ENCODE peak calls at places on chromosomes 13 and 19, in five cellular contexts. R, U, F, Q and B are unnamed samples.
A peak's percentile ranks its signal among the peaks of the same experiment; 100 is the strongest.

GRCh38 chr19:51161266-51161665 is 19.2 kb downstream of the SIGLEC7 start:
- DNase-seq in U (no peak), R (no peak), Q (no peak), F (no peak), B (no peak)

GRCh38 chr19:46610413-46610775 is 9.3 kb downstream of the CALM3 start:
- DNase-seq in U (no peak), Q (peak; percentile 10), F (no peak), R (no peak), B (no peak)

GRCh38 chr19:18310118-18310909 is 12.6 kb downstream of the LSM4 start:
- DNase-seq in Q (peak; percentile 60), F (no peak), U (no peak), R (no peak), B (no peak)

GRCh38 chr19:48346161-48346560 is 17.6 kb downstream of the TMEM143 start:
- DNase-seq in F (no peak), U (no peak), R (no peak), Q (no peak), B (no peak)

GRCh38 chr19:35134601-35135091 is at the start of gene LGI4:
- DNase-seq in Q (no peak), R (no peak), U (no peak), F (no peak), B (no peak)

GRCh38 chr13:30000373-30000770 is 150.0 kb upstream of the UBL3 start:
- DNase-seq in F (no peak), R (no peak), Q (no peak), U (no peak), B (no peak)

GRCh38 chr13:70107498-70108271 is at the start of gene ATXN8OS:
- DNase-seq in F (no peak), Q (no peak), U (no peak), R (no peak), B (no peak)

GRCh38 chr13:50192272-50192813 is 177.1 kb downstream of the KCNRG start:
- DNase-seq in F (no peak), U (no peak), Q (no peak), R (no peak), B (no peak)

GRCh38 chr19:7944177-7944761 is 803 bp upstream of the TIMM44 start:
- DNase-seq in Q (peak; percentile 78), U (peak; percentile 86), F (peak; percentile 85), R (peak; percentile 81), B (peak; percentile 90)

GRCh38 chr13:19601749-19602725 is 31.4 kb upstream of the MPHOSPH8 start:
- DNase-seq in U (peak; percentile 29), F (peak; percentile 42), R (no peak), Q (no peak), B (peak; percentile 26)

GRCh38 chr13:103772576-103772975 is 706.4 kb upstream of the SLC10A2 start:
- DNase-seq in U (no peak), F (no peak), Q (no peak), R (no peak), B (no peak)

GRCh38 chr19:58364127-58364526 is 1.6 kb upstream of the ZNF497 start:
- DNase-seq in Q (no peak), F (no peak), U (no peak), R (no peak), B (no peak)

GRCh38 chr19:31707206-31707605 is 358.0 kb upstream of the TSHZ3 start:
- DNase-seq in F (no peak), R (no peak), Q (no peak), U (no peak), B (no peak)

GRCh38 chr19:1566392-1567115 is 1.6 kb downstream of the MEX3D start:
- DNase-seq in F (peak; percentile 62), Q (no peak), U (no peak), R (no peak), B (peak; percentile 86)

GRCh38 chr19:46904114-46905060 is 43.6 kb downstream of the ARHGAP35 start:
- DNase-seq in Q (no peak), R (no peak), U (no peak), F (no peak), B (no peak)

GRCh38 chr13:51804295-51805172 is 571 bp upstream of the DHRS12 start:
- DNase-seq in F (no peak), Q (no peak), R (no peak), U (no peak), B (no peak)

GRCh38 chr13:95915102-95915501 is 138.1 kb downstream of the UGGT2 start:
- DNase-seq in U (no peak), F (no peak), Q (no peak), R (no peak), B (no peak)

GRCh38 chr13:98927954-98928927 is 49.6 kb downstream of the DOCK9 start:
- DNase-seq in F (no peak), R (no peak), Q (no peak), U (no peak), B (no peak)

GRCh38 chr19:19750131-19750841 is 17.4 kb upstream of the ZNF14 start:
- DNase-seq in Q (peak; percentile 35), U (no peak), R (no peak), F (no peak), B (no peak)

GRCh38 chr19:7658219-7658686 is 10.6 kb upstream of the RETN start:
- DNase-seq in R (peak; percentile 14), Q (no peak), U (peak; percentile 81), F (no peak), B (no peak)

GRCh38 chr13:105598551-105598950 is 936.9 kb downstream of the EFNB2 start:
- DNase-seq in R (no peak), U (no peak), F (no peak), Q (no peak), B (no peak)

GRCh38 chr13:25493930-25494707 is 122.3 kb downstream of the ATP8A2 start:
- DNase-seq in F (no peak), R (no peak), U (no peak), Q (no peak), B (peak; percentile 35)

GRCh38 chr13:91017031-91017668 is 330.3 kb upstream of the MIR17HG start:
- DNase-seq in U (peak; percentile 11), Q (no peak), R (no peak), F (peak; percentile 57), B (peak; percentile 71)

GRCh38 chr13:42524487-42525034 is 49.4 kb upstream of the TNFSF11 start:
- DNase-seq in Q (peak; percentile 84), F (no peak), U (no peak), R (no peak), B (no peak)

GRCh38 chr19:51317381-51317780 is 5.9 kb downstream of the IGLON5 start:
- DNase-seq in Q (no peak), F (no peak), R (no peak), U (no peak), B (no peak)

GRCh38 chr19:45901432-45901903 is 945 bp downstream of the MYPOP start:
- DNase-seq in U (peak; percentile 44), Q (peak; percentile 70), F (no peak), R (no peak), B (no peak)

GRCh38 chr13:112062619-112063308 is 4.2 kb upstream of the SOX1 start:
- DNase-seq in F (no peak), Q (no peak), R (no peak), U (no peak), B (no peak)

GRCh38 chr19:51093510-51094345 is 11.0 kb upstream of the KLK14 start:
- DNase-seq in R (no peak), U (no peak), F (no peak), Q (peak; percentile 35), B (no peak)

GRCh38 chr13:53012707-53013106 is 15.9 kb upstream of the OLFM4 start:
- DNase-seq in F (no peak), Q (no peak), R (no peak), U (no peak), B (no peak)

GRCh38 chr19:29805026-29805925 is 6.5 kb upstream of the CCNE1 start:
- DNase-seq in Q (no peak), R (no peak), F (no peak), U (no peak), B (no peak)

GRCh38 chr19:14061751-14062557 is at the start of gene PALM3:
- DNase-seq in R (no peak), U (no peak), Q (peak; percentile 91), F (no peak), B (peak; percentile 37)

GRCh38 chr13:83730674-83731073 is 151.6 kb downstream of the SLITRK1 start:
- DNase-seq in Q (no peak), R (no peak), F (no peak), U (no peak), B (peak; percentile 50)

GRCh38 chr13:113209336-113209879 is at the start of gene CUL4A:
- DNase-seq in F (peak; percentile 74), U (peak; percentile 57), R (peak; percentile 54), Q (peak; percentile 89), B (peak; percentile 50)

GRCh38 chr13:35219021-35219420 is 257.5 kb downstream of the MAB21L1 start:
- DNase-seq in F (no peak), U (no peak), Q (no peak), R (no peak), B (no peak)

GRCh38 chr13:100825551-100825950 is 151.0 kb upstream of the TMTC4 start:
- DNase-seq in R (no peak), U (no peak), F (no peak), Q (no peak), B (no peak)

GRCh38 chr13:21011378-21011777 is 50.0 kb downstream of the LATS2 start:
- DNase-seq in Q (no peak), R (no peak), U (no peak), F (no peak), B (no peak)

GRCh38 chr19:48618278-48618915 is 581 bp downstream of the RPL18 start:
- DNase-seq in Q (no peak), R (no peak), F (no peak), U (no peak), B (no peak)